ENCODE peak calls at places on chromosomes 4 and X, in four cellular contexts. D, P, S and J are unnamed samples.

GRCh38 chrX:109936114-109936513 is 66.8 kb upstream of the TMEM164 start:
- DNase-seq in D (no peak), P (no peak), S (no peak), J (peak; percentile 27)

GRCh38 chr4:125323547-125324100 is 8.9 kb downstream of the FAT4 start:
- DNase-seq in D (no peak), P (peak; percentile 88), S (no peak), J (peak; percentile 64)

GRCh38 chr4:185566972-185567749 is 31.9 kb upstream of the PDLIM3 start:
- DNase-seq in D (no peak), P (peak; percentile 93), S (no peak), J (peak; percentile 90)

GRCh38 chr4:168451744-168452394 is 28.4 kb downstream of the DDX60L start:
- DNase-seq in D (no peak), P (peak; percentile 76), S (no peak), J (peak; percentile 71)

GRCh38 chrX:71612256-71612655 is 6.1 kb downstream of the CXCR3 start:
- DNase-seq in D (no peak), P (peak; percentile 85), S (no peak), J (no peak)

GRCh38 chr4:186765138-186765537 is 41.5 kb upstream of the FAT1 start:
- DNase-seq in D (peak; percentile 58), P (no peak), S (no peak), J (peak; percentile 20)

GRCh38 chrX:129654652-129655546 is at the start of gene APLN:
- DNase-seq in D (peak; percentile 26), P (peak; percentile 55), S (no peak), J (peak; percentile 19)

GRCh38 chrX:103586314-103586646 is 965 bp downstream of the TCEAL4 start:
- DNase-seq in D (no peak), P (no peak), S (no peak), J (no peak)

GRCh38 chrX:68995386-68995779 is 166.6 kb downstream of the EFNB1 start:
- DNase-seq in D (no peak), P (no peak), S (no peak), J (no peak)
- TF ChIP-seq FOS in D (no peak), P (no peak), S (no peak), J (no peak)

DNA sequence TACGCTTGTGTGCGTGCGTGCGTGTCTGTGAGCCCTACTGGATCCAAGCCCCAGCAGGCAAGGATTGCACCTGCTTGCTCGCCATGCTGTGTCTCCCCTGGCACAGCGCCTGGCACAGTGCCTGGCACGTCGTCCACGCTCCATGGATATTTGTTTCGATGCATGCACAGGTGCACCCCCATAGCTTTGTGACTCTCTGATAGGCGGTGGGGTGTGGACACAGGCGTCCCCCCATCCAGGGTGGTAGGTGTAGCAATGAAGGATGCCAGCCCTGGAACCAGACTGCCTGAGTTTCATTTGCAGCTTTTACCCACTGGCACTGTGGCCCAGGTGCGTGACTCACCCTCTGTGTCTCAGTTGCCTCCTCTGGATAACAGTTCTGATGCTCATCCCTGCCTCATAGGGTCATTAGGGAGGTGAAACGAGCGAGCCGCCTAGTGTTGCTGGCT is 20.2 kb downstream of the PIGG start:
- DNase-seq in D (no peak), P (no peak), S (no peak), J (no peak)
- TF ChIP-seq FOS in D (no peak), P (no peak), S (no peak), J (no peak)

DNA sequence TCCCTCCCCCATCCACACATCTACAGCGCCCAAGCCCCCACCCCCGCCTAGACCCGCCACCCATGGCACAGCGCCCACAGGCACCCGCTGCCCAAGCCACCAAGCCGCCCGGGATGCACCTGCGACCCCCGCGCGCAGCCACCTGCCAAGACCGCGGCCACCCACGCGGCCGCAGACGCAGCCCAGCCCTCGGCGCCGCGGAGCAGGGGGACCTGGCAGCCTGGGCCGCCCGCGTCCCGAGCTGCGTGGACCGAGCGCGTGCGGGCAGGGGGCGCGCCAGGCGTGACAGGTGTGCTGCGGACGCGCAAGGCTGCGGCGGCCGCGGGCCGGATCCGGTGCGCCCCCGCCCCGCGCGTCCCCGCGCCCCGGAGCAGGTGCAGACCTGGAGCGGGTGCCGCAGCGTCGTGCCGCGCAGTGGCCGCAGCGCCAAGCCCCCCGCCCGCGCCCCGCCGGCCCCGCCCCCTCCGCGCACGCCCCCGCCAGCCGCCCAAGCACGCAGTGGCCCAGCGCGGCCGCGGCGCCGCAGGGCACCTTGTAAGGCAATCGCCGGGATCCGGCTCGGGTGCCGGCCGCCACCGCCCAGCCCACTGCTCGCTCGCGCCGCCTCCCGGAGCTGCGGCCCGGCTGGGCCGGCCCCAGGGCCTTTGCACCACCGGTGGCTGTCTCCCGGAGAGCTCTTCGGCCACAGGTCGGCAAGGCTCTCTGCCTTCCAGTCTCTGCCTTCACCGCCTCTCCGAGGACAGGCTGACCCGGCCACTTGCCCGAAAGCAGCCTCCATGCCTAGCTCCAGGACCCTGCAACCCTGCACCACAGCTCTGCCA is at the start of gene PNCK:
- DNase-seq in D (peak; percentile 2), P (no peak), S (no peak), J (no peak)
- TF ChIP-seq FOS in D (no peak), P (no peak), S (no peak), J (no peak)

GRCh38 chrX:46589977-46590723 is 16.6 kb downstream of the CHST7 start:
- DNase-seq in D (no peak), P (peak; percentile 24), S (no peak), J (peak; percentile 62)
- TF ChIP-seq FOS in D (no peak), P (no peak), S (no peak), J (no peak)

GRCh38 chr4:54228064-54228527 is 997 bp upstream of the PDGFRA start:
- DNase-seq in D (peak; percentile 54), P (no peak), S (no peak), J (peak; percentile 82)
- TF ChIP-seq FOS in D (no peak), P (no peak), S (no peak), J (no peak)

GRCh38 chr4:137069473-137069872 is 462.8 kb downstream of the PCDH18 start:
- DNase-seq in D (no peak), P (no peak), S (no peak), J (no peak)
- TF ChIP-seq FOS in D (no peak), P (no peak), S (no peak), J (no peak)

GRCh38 chrX:1262369-1262768 is 6.2 kb upstream of the CSF2RA start:
- DNase-seq in D (no peak), P (no peak), S (no peak), J (no peak)
- TF ChIP-seq FOS in D (no peak), P (no peak), S (no peak), J (no peak)

DNA sequence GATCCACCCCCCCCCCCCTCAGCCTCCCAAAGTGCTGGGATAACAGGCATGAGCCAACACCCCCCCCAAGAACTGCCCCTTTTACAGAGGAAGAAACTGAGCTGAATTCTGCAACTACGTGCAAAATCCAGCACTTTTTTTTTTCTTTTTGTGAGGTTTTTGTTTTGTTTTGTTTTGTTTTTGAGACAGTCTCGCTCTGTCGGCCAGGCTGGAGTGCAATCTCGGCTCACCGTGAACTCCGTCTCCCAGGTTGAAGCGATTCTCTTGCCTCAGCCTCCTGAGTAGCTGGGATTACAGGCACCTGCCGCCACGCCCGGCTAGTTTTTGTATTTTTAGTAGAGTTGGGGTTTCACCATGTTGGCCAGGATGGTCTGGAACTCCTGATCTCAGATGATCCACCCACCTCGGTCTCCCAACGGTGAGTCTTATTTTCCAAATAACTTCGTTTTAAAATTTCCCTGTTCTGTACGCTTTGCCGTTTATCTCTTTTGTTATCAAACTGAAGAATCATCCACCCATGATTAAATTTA is 4.9 kb downstream of the CRLF2 start:
- DNase-seq in D (no peak), P (no peak), S (no peak), J (no peak)
- TF ChIP-seq FOS in D (no peak), P (no peak), S (no peak), J (no peak)